ENCODE peak calls at places on chromosomes 16 and 17, in eight cellular contexts. One of them, this sample, is unnamed.

GRCh38 chr17:31561469-31562412 is 170.3 kb downstream of the RAB11FIP4 start:
- DNase-seq in DND-41: no peak
- DNase-seq in H1: no peak
- DNase-seq in mammary epithelial cell: no peak
- DNase-seq in HCT116: no peak
- DNase-seq in IMR-90: peak; percentile 49
- DNase-seq in hepatocyte: peak; percentile 50
- DNase-seq in OCI-LY7: peak; percentile 47
- DNase-seq in this sample: peak; percentile 75

GRCh38 chr17:82019905-82020873 is 2.5 kb downstream of the CENPX start:
- DNase-seq in mammary epithelial cell: no peak
- DNase-seq in HCT116: peak; percentile 56
- DNase-seq in DND-41: peak; percentile 68
- DNase-seq in hepatocyte: peak; percentile 79
- DNase-seq in OCI-LY7: peak; percentile 86
- DNase-seq in H1: peak; percentile 93
- DNase-seq in IMR-90: peak; percentile 21
- DNase-seq in this sample: no peak

GRCh38 chr17:83069931-83070374 is 9.5 kb upstream of the METRNL start:
- DNase-seq in hepatocyte: no peak
- DNase-seq in HCT116: no peak
- DNase-seq in DND-41: no peak
- DNase-seq in IMR-90: no peak
- DNase-seq in mammary epithelial cell: no peak
- DNase-seq in H1: no peak
- DNase-seq in OCI-LY7: no peak
- DNase-seq in this sample: no peak

GRCh38 chr17:76866774-76867577 is 1.2 kb upstream of the MGAT5B start:
- DNase-seq in OCI-LY7: no peak
- DNase-seq in H1: no peak
- DNase-seq in IMR-90: peak; percentile 60
- DNase-seq in HCT116: no peak
- DNase-seq in mammary epithelial cell: peak; percentile 49
- DNase-seq in DND-41: no peak
- DNase-seq in hepatocyte: no peak
- DNase-seq in this sample: peak; percentile 66

GRCh38 chr17:17724307-17724921 is 43.2 kb downstream of the RAI1 start:
- DNase-seq in H1: peak; percentile 81
- DNase-seq in HCT116: no peak
- DNase-seq in IMR-90: peak; percentile 54
- DNase-seq in DND-41: no peak
- DNase-seq in mammary epithelial cell: no peak
- DNase-seq in hepatocyte: peak; percentile 51
- DNase-seq in OCI-LY7: no peak
- DNase-seq in this sample: peak; percentile 55

GRCh38 chr16:57341441-57342303 is 16.9 kb upstream of the CCL22 start:
- DNase-seq in IMR-90: peak; percentile 86
- DNase-seq in hepatocyte: peak; percentile 74
- DNase-seq in H1: no peak
- DNase-seq in DND-41: no peak
- DNase-seq in HCT116: no peak
- DNase-seq in OCI-LY7: no peak
- DNase-seq in mammary epithelial cell: peak; percentile 100
- DNase-seq in this sample: peak; percentile 95

GRCh38 chr17:2815781-2816185 is 19.5 kb downstream of the RAP1GAP2 start:
- DNase-seq in DND-41: no peak
- DNase-seq in OCI-LY7: no peak
- DNase-seq in hepatocyte: peak; percentile 64
- DNase-seq in HCT116: no peak
- DNase-seq in IMR-90: no peak
- DNase-seq in H1: no peak
- DNase-seq in mammary epithelial cell: no peak
- DNase-seq in this sample: no peak

GRCh38 chr17:44636562-44636961 is 19.7 kb upstream of the MEIOC start:
- DNase-seq in H1: no peak
- DNase-seq in IMR-90: peak; percentile 72
- DNase-seq in mammary epithelial cell: peak; percentile 12
- DNase-seq in HCT116: peak; percentile 13
- DNase-seq in hepatocyte: peak; percentile 53
- DNase-seq in DND-41: no peak
- DNase-seq in OCI-LY7: peak; percentile 45
- DNase-seq in this sample: peak; percentile 27

DNA sequence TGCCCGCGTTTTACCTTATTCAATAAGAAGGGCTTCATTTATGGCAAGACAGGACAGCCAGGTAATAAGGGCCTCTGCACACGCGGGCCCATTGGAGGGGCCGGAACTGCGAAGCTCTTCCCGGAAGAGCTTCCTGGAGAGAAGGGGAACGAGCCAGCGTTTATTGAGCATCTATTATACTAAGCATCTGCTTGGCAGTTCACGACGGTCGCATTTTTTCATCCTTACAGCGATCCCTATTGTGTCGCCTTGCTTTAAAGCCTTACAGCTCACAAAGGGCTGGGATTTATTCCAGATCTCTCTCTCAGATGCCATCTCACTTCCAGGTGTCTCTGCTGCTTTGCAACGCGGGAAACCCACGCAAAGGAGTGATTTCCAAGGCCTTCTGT is 546 bp downstream of the ZPBP2 start:
- DNase-seq in IMR-90: no peak
- DNase-seq in DND-41: no peak
- DNase-seq in hepatocyte: no peak
- DNase-seq in OCI-LY7: no peak
- DNase-seq in HCT116: no peak
- DNase-seq in mammary epithelial cell: no peak
- DNase-seq in H1: no peak
- DNase-seq in this sample: no peak
- H2AFZ ChIP-seq in IMR-90: no peak overlapping the region
- H2AFZ ChIP-seq in DND-41: no peak overlapping the region
- H2AFZ ChIP-seq in hepatocyte: no peak overlapping the region
- H2AFZ ChIP-seq in OCI-LY7: no peak overlapping the region
- H2AFZ ChIP-seq in HCT116: no peak overlapping the region
- H2AFZ ChIP-seq in mammary epithelial cell: no peak overlapping the region
- H2AFZ ChIP-seq in H1: no peak overlapping the region
- H2AFZ ChIP-seq in this sample: no peak overlapping the region

DNA sequence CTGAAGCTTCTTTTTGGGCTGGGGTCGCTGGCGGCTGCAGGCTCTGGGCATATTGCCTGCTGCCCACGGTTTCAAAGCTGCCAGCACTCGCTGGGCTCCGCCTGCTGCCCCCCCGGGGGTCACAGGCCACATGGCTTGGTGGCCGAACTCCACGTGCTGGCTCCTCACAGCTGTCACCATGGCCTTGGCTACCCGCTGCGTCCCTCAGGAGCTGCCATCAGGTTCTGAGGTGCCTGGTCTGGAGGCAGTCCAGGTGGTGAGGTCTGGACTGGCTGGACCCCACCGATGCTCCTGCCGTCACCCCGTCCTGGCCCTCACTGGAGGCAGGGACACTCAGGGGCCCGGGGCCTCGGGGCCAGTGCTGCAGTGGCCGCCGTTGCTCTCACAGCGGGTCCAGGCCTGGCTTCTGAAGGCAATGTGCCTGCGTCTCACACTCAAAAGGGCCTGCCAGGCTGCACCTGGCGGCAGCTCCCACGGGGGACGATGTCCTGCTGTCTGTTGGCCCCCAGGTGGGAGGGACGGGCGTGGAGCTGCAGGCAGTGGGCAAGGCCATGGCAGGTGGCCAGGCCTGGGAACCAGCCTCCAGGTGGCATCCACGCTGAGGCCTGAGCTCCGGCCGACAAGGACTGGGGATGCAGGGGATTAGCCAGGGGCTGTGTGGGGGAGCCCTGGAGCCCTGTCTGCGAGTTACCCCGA is 13.3 kb downstream of the CAPN15 start:
- DNase-seq in H1: no peak
- DNase-seq in OCI-LY7: no peak
- DNase-seq in hepatocyte: no peak
- DNase-seq in HCT116: no peak
- DNase-seq in mammary epithelial cell: no peak
- DNase-seq in IMR-90: no peak
- DNase-seq in DND-41: no peak
- DNase-seq in this sample: no peak
- H3K4me3 ChIP-seq in H1: no peak overlapping the region
- H3K4me3 ChIP-seq in OCI-LY7: no peak overlapping the region
- H3K4me3 ChIP-seq in hepatocyte: no peak overlapping the region
- H3K4me3 ChIP-seq in HCT116: no peak overlapping the region
- H3K4me3 ChIP-seq in mammary epithelial cell: no peak overlapping the region
- H3K4me3 ChIP-seq in IMR-90: no peak overlapping the region
- H3K4me3 ChIP-seq in DND-41: no peak overlapping the region
- H3K4me3 ChIP-seq in this sample: no peak overlapping the region

GRCh38 chr16:27253526-27253930 is 15.0 kb downstream of the NSMCE1 start:
- DNase-seq in HCT116: peak; percentile 65
- DNase-seq in mammary epithelial cell: peak; percentile 85
- DNase-seq in OCI-LY7: no peak
- DNase-seq in H1: no peak
- DNase-seq in IMR-90: peak; percentile 92
- DNase-seq in DND-41: no peak
- DNase-seq in hepatocyte: no peak
- DNase-seq in this sample: peak; percentile 87

GRCh38 chr16:27252206-27252585 is 16.4 kb downstream of the NSMCE1 start:
- DNase-seq in HCT116: no peak
- DNase-seq in hepatocyte: no peak
- DNase-seq in OCI-LY7: no peak
- DNase-seq in H1: no peak
- DNase-seq in DND-41: no peak
- DNase-seq in mammary epithelial cell: no peak
- DNase-seq in IMR-90: no peak
- DNase-seq in this sample: no peak

GRCh38 chr16:27254262-27254811 is 14.2 kb downstream of the NSMCE1 start:
- DNase-seq in mammary epithelial cell: peak; percentile 34
- DNase-seq in OCI-LY7: no peak
- DNase-seq in H1: no peak
- DNase-seq in HCT116: no peak
- DNase-seq in hepatocyte: no peak
- DNase-seq in DND-41: no peak
- DNase-seq in IMR-90: no peak
- DNase-seq in this sample: no peak

GRCh38 chr16:27248036-27248435 is 20.5 kb downstream of the NSMCE1 start:
- DNase-seq in DND-41: no peak
- DNase-seq in mammary epithelial cell: no peak
- DNase-seq in IMR-90: no peak
- DNase-seq in H1: no peak
- DNase-seq in OCI-LY7: no peak
- DNase-seq in HCT116: no peak
- DNase-seq in hepatocyte: no peak
- DNase-seq in this sample: no peak

GRCh38 chr16:27251561-27252205 is 16.9 kb downstream of the NSMCE1 start:
- DNase-seq in H1: no peak
- DNase-seq in mammary epithelial cell: no peak
- DNase-seq in DND-41: no peak
- DNase-seq in OCI-LY7: no peak
- DNase-seq in HCT116: no peak
- DNase-seq in hepatocyte: no peak
- DNase-seq in IMR-90: no peak
- DNase-seq in this sample: no peak
- TF ChIP-seq CTCF in H1: no peak
- TF ChIP-seq CTCF in mammary epithelial cell: no peak
- TF ChIP-seq CTCF in DND-41: no peak
- TF ChIP-seq CTCF in OCI-LY7: no peak
- TF ChIP-seq CTCF in HCT116: no peak
- TF ChIP-seq CTCF in hepatocyte: no peak
- TF ChIP-seq CTCF in IMR-90: no peak
- TF ChIP-seq CTCF in this sample: no peak

GRCh38 chr16:51591480-51591879 is 440.4 kb upstream of the SALL1 start:
- DNase-seq in OCI-LY7: no peak
- DNase-seq in HCT116: no peak
- DNase-seq in mammary epithelial cell: no peak
- DNase-seq in DND-41: no peak
- DNase-seq in hepatocyte: no peak
- DNase-seq in H1: no peak
- DNase-seq in IMR-90: no peak
- DNase-seq in this sample: no peak

GRCh38 chr16:51596247-51596646 is 445.2 kb upstream of the SALL1 start:
- DNase-seq in DND-41: no peak
- DNase-seq in mammary epithelial cell: no peak
- DNase-seq in H1: no peak
- DNase-seq in HCT116: no peak
- DNase-seq in IMR-90: no peak
- DNase-seq in OCI-LY7: no peak
- DNase-seq in hepatocyte: no peak
- DNase-seq in this sample: no peak

GRCh38 chr16:51592535-51592934 is 441.5 kb upstream of the SALL1 start:
- DNase-seq in OCI-LY7: no peak
- DNase-seq in IMR-90: no peak
- DNase-seq in H1: no peak
- DNase-seq in HCT116: no peak
- DNase-seq in mammary epithelial cell: no peak
- DNase-seq in hepatocyte: no peak
- DNase-seq in DND-41: no peak
- DNase-seq in this sample: no peak

GRCh38 chr16:51592013-51592501 is 441.0 kb upstream of the SALL1 start:
- DNase-seq in H1: no peak
- DNase-seq in mammary epithelial cell: no peak
- DNase-seq in HCT116: no peak
- DNase-seq in DND-41: no peak
- DNase-seq in IMR-90: no peak
- DNase-seq in OCI-LY7: no peak
- DNase-seq in hepatocyte: peak; percentile 22
- DNase-seq in this sample: no peak
- H2AFZ ChIP-seq in H1: peak overlapping the region; percentile 78
- H2AFZ ChIP-seq in mammary epithelial cell: peak overlapping the region; percentile 68
- H2AFZ ChIP-seq in HCT116: no peak overlapping the region
- H2AFZ ChIP-seq in DND-41: no peak overlapping the region
- H2AFZ ChIP-seq in IMR-90: peak overlapping the region; percentile 26
- H2AFZ ChIP-seq in OCI-LY7: no peak overlapping the region
- H2AFZ ChIP-seq in hepatocyte: peak overlapping the region; percentile 57
- H2AFZ ChIP-seq in this sample: no peak overlapping the region